ENCODE peak calls at places on chromosomes 13 and 19, in five cellular contexts. One of them, this sample, is unnamed.

GRCh38 chr13:57611956-57612355 is 19.6 kb upstream of the PCDH17 start:
- DNase-seq in NCI-H1092 treated with DMSO at 0.1 percent for 48 hours: no peak
- DNase-seq in WTC11: no peak
- DNase-seq in fibroblast of pulmonary artery: no peak
- DNase-seq in NCI-H1436: no peak
- DNase-seq in this sample: no peak

GRCh38 chr19:34715357-34715756 is 18.7 kb upstream of the ZNF181 start:
- DNase-seq in fibroblast of pulmonary artery: no peak
- DNase-seq in WTC11: no peak
- DNase-seq in NCI-H1092 treated with DMSO at 0.1 percent for 48 hours: no peak
- DNase-seq in NCI-H1436: no peak
- DNase-seq in this sample: no peak

GRCh38 chr19:6392219-6393073 is 518 bp downstream of the GTF2F1 start:
- DNase-seq in NCI-H1436: no peak
- DNase-seq in WTC11: no peak
- DNase-seq in NCI-H1092 treated with DMSO at 0.1 percent for 48 hours: no peak
- DNase-seq in fibroblast of pulmonary artery: no peak
- DNase-seq in this sample: no peak

GRCh38 chr13:44619651-44620050 is 43.5 kb upstream of the TSC22D1 start:
- DNase-seq in fibroblast of pulmonary artery: no peak
- DNase-seq in NCI-H1436: no peak
- DNase-seq in WTC11: no peak
- DNase-seq in NCI-H1092 treated with DMSO at 0.1 percent for 48 hours: no peak
- DNase-seq in this sample: no peak

GRCh38 chr19:2619076-2619475 is 83.4 kb downstream of the GNG7 start:
- DNase-seq in NCI-H1092 treated with DMSO at 0.1 percent for 48 hours: no peak
- DNase-seq in WTC11: no peak
- DNase-seq in NCI-H1436: no peak
- DNase-seq in fibroblast of pulmonary artery: no peak
- DNase-seq in this sample: no peak

GRCh38 chr19:12938054-12938535 is 314 bp upstream of the CALR start:
- DNase-seq in fibroblast of pulmonary artery: peak
- DNase-seq in NCI-H1436: peak
- DNase-seq in WTC11: peak
- DNase-seq in NCI-H1092 treated with DMSO at 0.1 percent for 48 hours: peak
- DNase-seq in this sample: peak

GRCh38 chr19:40705950-40706619 is 10.6 kb downstream of the COQ8B start:
- DNase-seq in fibroblast of pulmonary artery: no peak
- DNase-seq in WTC11: no peak
- DNase-seq in NCI-H1092 treated with DMSO at 0.1 percent for 48 hours: no peak
- DNase-seq in NCI-H1436: no peak
- DNase-seq in this sample: no peak

GRCh38 chr13:97855570-97855970 is 97.9 kb upstream of the IPO5 start:
- DNase-seq in NCI-H1436: peak
- DNase-seq in NCI-H1092 treated with DMSO at 0.1 percent for 48 hours: peak
- DNase-seq in WTC11: no peak
- DNase-seq in fibroblast of pulmonary artery: peak
- DNase-seq in this sample: no peak

GRCh38 chr13:19185086-19185864 is 3.7 kb upstream of the TUBA3C start:
- DNase-seq in fibroblast of pulmonary artery: no peak
- DNase-seq in WTC11: no peak
- DNase-seq in NCI-H1436: no peak
- DNase-seq in NCI-H1092 treated with DMSO at 0.1 percent for 48 hours: no peak
- DNase-seq in this sample: no peak

GRCh38 chr19:50210425-50210824 is 7.0 kb downstream of the MYH14 start:
- DNase-seq in WTC11: no peak
- DNase-seq in fibroblast of pulmonary artery: no peak
- DNase-seq in NCI-H1436: no peak
- DNase-seq in NCI-H1092 treated with DMSO at 0.1 percent for 48 hours: no peak
- DNase-seq in this sample: no peak

GRCh38 chr19:55641376-55642152 is 762 bp downstream of the ZNF580 start:
- DNase-seq in WTC11: no peak
- DNase-seq in NCI-H1092 treated with DMSO at 0.1 percent for 48 hours: no peak
- DNase-seq in NCI-H1436: no peak
- DNase-seq in fibroblast of pulmonary artery: peak
- DNase-seq in this sample: peak

GRCh38 chr13:28707629-28708427 is 10.9 kb downstream of the SLC46A3 start:
- DNase-seq in NCI-H1436: no peak
- DNase-seq in fibroblast of pulmonary artery: peak
- DNase-seq in NCI-H1092 treated with DMSO at 0.1 percent for 48 hours: no peak
- DNase-seq in WTC11: no peak
- DNase-seq in this sample: no peak

GRCh38 chr13:96816261-96816660 is 178.0 kb downstream of the OXGR1 start:
- DNase-seq in NCI-H1092 treated with DMSO at 0.1 percent for 48 hours: no peak
- DNase-seq in NCI-H1436: no peak
- DNase-seq in fibroblast of pulmonary artery: peak
- DNase-seq in WTC11: no peak
- DNase-seq in this sample: no peak

GRCh38 chr19:10454267-10454666 is 33.9 kb downstream of the PDE4A start:
- DNase-seq in fibroblast of pulmonary artery: no peak
- DNase-seq in NCI-H1436: peak
- DNase-seq in NCI-H1092 treated with DMSO at 0.1 percent for 48 hours: no peak
- DNase-seq in WTC11: peak
- DNase-seq in this sample: no peak

GRCh38 chr19:10384580-10384979 is 4.2 kb upstream of the TYK2 start:
- DNase-seq in WTC11: no peak
- DNase-seq in NCI-H1436: no peak
- DNase-seq in fibroblast of pulmonary artery: no peak
- DNase-seq in NCI-H1092 treated with DMSO at 0.1 percent for 48 hours: no peak
- DNase-seq in this sample: no peak

GRCh38 chr13:21966014-21966413 is 295.1 kb downstream of the FGF9 start:
- DNase-seq in fibroblast of pulmonary artery: no peak
- DNase-seq in NCI-H1092 treated with DMSO at 0.1 percent for 48 hours: no peak
- DNase-seq in WTC11: no peak
- DNase-seq in NCI-H1436: no peak
- DNase-seq in this sample: no peak

GRCh38 chr19:12293771-12294307 is 844 bp downstream of the ZNF44 start:
- DNase-seq in NCI-H1436: no peak
- DNase-seq in WTC11: peak
- DNase-seq in fibroblast of pulmonary artery: peak
- DNase-seq in NCI-H1092 treated with DMSO at 0.1 percent for 48 hours: no peak
- DNase-seq in this sample: peak

GRCh38 chr13:20045946-20046548 is 87.5 kb downstream of the ZMYM2 start:
- DNase-seq in NCI-H1436: no peak
- DNase-seq in fibroblast of pulmonary artery: no peak
- DNase-seq in NCI-H1092 treated with DMSO at 0.1 percent for 48 hours: no peak
- DNase-seq in WTC11: no peak
- DNase-seq in this sample: no peak

GRCh38 chr19:6087074-6087506 is 23.2 kb downstream of the RFX2 start:
- DNase-seq in NCI-H1092 treated with DMSO at 0.1 percent for 48 hours: peak
- DNase-seq in fibroblast of pulmonary artery: no peak
- DNase-seq in WTC11: no peak
- DNase-seq in NCI-H1436: no peak
- DNase-seq in this sample: no peak

GRCh38 chr19:13016628-13017305 is 21.5 kb downstream of the NFIX start:
- DNase-seq in WTC11: no peak
- DNase-seq in NCI-H1436: no peak
- DNase-seq in NCI-H1092 treated with DMSO at 0.1 percent for 48 hours: peak
- DNase-seq in fibroblast of pulmonary artery: no peak
- DNase-seq in this sample: no peak

GRCh38 chr13:107035778-107036177 is 467.8 kb upstream of the ARGLU1 start:
- DNase-seq in fibroblast of pulmonary artery: peak
- DNase-seq in WTC11: no peak
- DNase-seq in NCI-H1436: no peak
- DNase-seq in NCI-H1092 treated with DMSO at 0.1 percent for 48 hours: no peak
- DNase-seq in this sample: no peak

GRCh38 chr19:16441661-16442071 is 30.1 kb downstream of the EPS15L1 start:
- DNase-seq in NCI-H1092 treated with DMSO at 0.1 percent for 48 hours: peak
- DNase-seq in fibroblast of pulmonary artery: no peak
- DNase-seq in WTC11: peak
- DNase-seq in NCI-H1436: no peak
- DNase-seq in this sample: no peak

GRCh38 chr19:19866599-19867248 is 1.0 kb downstream of the ZNF253 start:
- DNase-seq in NCI-H1436: no peak
- DNase-seq in NCI-H1092 treated with DMSO at 0.1 percent for 48 hours: peak
- DNase-seq in WTC11: peak
- DNase-seq in fibroblast of pulmonary artery: peak
- DNase-seq in this sample: peak

GRCh38 chr13:42750858-42751257 is 30.5 kb upstream of the FAM216B start:
- DNase-seq in WTC11: no peak
- DNase-seq in NCI-H1092 treated with DMSO at 0.1 percent for 48 hours: no peak
- DNase-seq in fibroblast of pulmonary artery: no peak
- DNase-seq in NCI-H1436: no peak
- DNase-seq in this sample: no peak

GRCh38 chr19:46786236-46787039 is 2.0 kb downstream of the SLC1A5 start:
- DNase-seq in fibroblast of pulmonary artery: peak
- DNase-seq in NCI-H1436: no peak
- DNase-seq in NCI-H1092 treated with DMSO at 0.1 percent for 48 hours: peak
- DNase-seq in WTC11: peak
- DNase-seq in this sample: peak

GRCh38 chr19:28598861-28599260 is 614.1 kb downstream of the UQCRFS1 start:
- DNase-seq in NCI-H1092 treated with DMSO at 0.1 percent for 48 hours: no peak
- DNase-seq in WTC11: no peak
- DNase-seq in NCI-H1436: no peak
- DNase-seq in fibroblast of pulmonary artery: no peak
- DNase-seq in this sample: no peak

GRCh38 chr19:30169196-30169900 is 202.8 kb upstream of the ZNF536 start:
- DNase-seq in NCI-H1092 treated with DMSO at 0.1 percent for 48 hours: no peak
- DNase-seq in WTC11: no peak
- DNase-seq in fibroblast of pulmonary artery: no peak
- DNase-seq in NCI-H1436: no peak
- DNase-seq in this sample: no peak

This sample was measured in activated T-helper 2 cell treated with anti-CD3 and anti-CD28 coated beads, Interferon-gamma antibody, Interleukin-2, Interleukin-4, amounts not matched to agents 10 μg/mL and 5 μg/mL and 100 μg/mL, durations not matched to agents 14 hours and 24 hours and 36 hours.